ENCODE peak calls at places on chromosomes 6 and 20, in six cellular contexts. J, H, D, P, S and Y are unnamed samples.
A peak's percentile ranks its signal among the peaks of the same experiment; 100 is the strongest.

GRCh38 chr20:6588296-6588695 is 179.2 kb upstream of the BMP2 start:
- DNase-seq in J (no peak), H (no peak), D (peak; percentile 73), P (no peak), S (no peak), Y (no peak)

GRCh38 chr6:9621276-9621675 is 793.6 kb downstream of the TFAP2A start:
- DNase-seq in J (no peak), H (no peak), D (peak; percentile 82), P (no peak), S (no peak), Y (no peak)

GRCh38 chr6:37454420-37455125 is 21.6 kb downstream of the CMTR1 start:
- DNase-seq in J (no peak), H (no peak), D (peak; percentile 44), P (no peak), S (no peak), Y (no peak)

GRCh38 chr6:94751641-94752329 is 825.5 kb upstream of the MANEA start:
- DNase-seq in J (no peak), H (peak; percentile 68), D (no peak), P (no peak), S (no peak), Y (no peak)

GRCh38 chr20:14288341-14289330 is 48.8 kb downstream of the FLRT3 start:
- DNase-seq in J (no peak), H (peak; percentile 2), D (peak; percentile 44), P (no peak), S (no peak), Y (no peak)

GRCh38 chr6:8029243-8029870 is 34.8 kb downstream of the BLOC1S5 start:
- DNase-seq in J (no peak), H (peak; percentile 33), D (no peak), P (no peak), S (no peak), Y (no peak)

GRCh38 chr20:36206641-36207040 is 29.6 kb upstream of the AAR2 start:
- DNase-seq in J (no peak), H (no peak), D (no peak), P (no peak), S (no peak), Y (no peak)

GRCh38 chr6:13505345-13505734 is 17.9 kb upstream of the GFOD1 start:
- DNase-seq in J (no peak), H (no peak), D (no peak), P (no peak), S (no peak), Y (no peak)

GRCh38 chr20:25399038-25399430 is 8.4 kb upstream of the ABHD12 start:
- DNase-seq in J (peak; percentile 10), H (peak; percentile 75), D (peak; percentile 88), P (peak; percentile 15), S (peak; percentile 59), Y (peak; percentile 72)

GRCh38 chr20:31823360-31824124 is 4.4 kb downstream of the MYLK2 start:
- DNase-seq in J (no peak), H (peak; percentile 37), D (no peak), P (no peak), S (no peak), Y (no peak)

GRCh38 chr6:85008311-85009015 is 244.1 kb upstream of the TBX18 start:
- DNase-seq in J (peak; percentile 4), H (no peak), D (peak; percentile 4), P (no peak), S (no peak), Y (no peak)

GRCh38 chr6:86256615-86257187 is 614.0 kb upstream of the SYNCRIP start:
- DNase-seq in J (no peak), H (no peak), D (no peak), P (no peak), S (no peak), Y (no peak)

GRCh38 chr6:44957151-44957550 is 371.0 kb upstream of the RUNX2 start:
- DNase-seq in J (no peak), H (no peak), D (no peak), P (no peak), S (no peak), Y (no peak)

GRCh38 chr20:12790856-12791255 is 217.9 kb upstream of the SPTLC3 start:
- DNase-seq in J (no peak), H (no peak), D (no peak), P (no peak), S (no peak), Y (no peak)